ENCODE peak calls at places on chromosomes 2 and 18, in ten cellular contexts. One of them, this sample, is unnamed.

GRCh38 chr18:50469380-50469781 is 90.5 kb upstream of the MAPK4 start:
- DNase-seq in colonic mucosa: no peak
- DNase-seq in upper lobe of right lung: no peak
- DNase-seq in ovary: no peak
- DNase-seq in left lung: no peak
- DNase-seq in neural crest cell: no peak
- DNase-seq in heart left ventricle: peak; percentile 52
- DNase-seq in uterus: no peak
- DNase-seq in GM20000: no peak
- DNase-seq in HepG2: no peak
- DNase-seq in this sample: no peak

GRCh38 chr2:2328847-2329246 is 2.2 kb downstream of the MYT1L start:
- DNase-seq in upper lobe of right lung: no peak
- DNase-seq in uterus: no peak
- DNase-seq in GM20000: peak; percentile 5
- DNase-seq in heart left ventricle: no peak
- DNase-seq in left lung: no peak
- DNase-seq in ovary: no peak
- DNase-seq in HepG2: peak; percentile 7
- DNase-seq in neural crest cell: peak; percentile 56
- DNase-seq in colonic mucosa: no peak
- DNase-seq in this sample: peak; percentile 48

GRCh38 chr2:54504866-54505265 is 48.7 kb downstream of the SPTBN1 start:
- DNase-seq in HepG2: no peak
- DNase-seq in colonic mucosa: no peak
- DNase-seq in heart left ventricle: no peak
- DNase-seq in GM20000: no peak
- DNase-seq in upper lobe of right lung: no peak
- DNase-seq in left lung: no peak
- DNase-seq in uterus: no peak
- DNase-seq in ovary: no peak
- DNase-seq in neural crest cell: no peak
- DNase-seq in this sample: no peak

GRCh38 chr2:237904806-237905599 is 45.6 kb downstream of the RAMP1 start:
- DNase-seq in ovary: peak; percentile 60
- DNase-seq in HepG2: no peak
- DNase-seq in heart left ventricle: peak; percentile 78
- DNase-seq in left lung: peak; percentile 75
- DNase-seq in uterus: peak; percentile 71
- DNase-seq in colonic mucosa: no peak
- DNase-seq in GM20000: no peak
- DNase-seq in neural crest cell: no peak
- DNase-seq in upper lobe of right lung: peak; percentile 82
- DNase-seq in this sample: no peak

GRCh38 chr2:232111551-232111950 is 150.0 kb downstream of the DIS3L2 start:
- DNase-seq in ovary: no peak
- DNase-seq in heart left ventricle: no peak
- DNase-seq in uterus: no peak
- DNase-seq in colonic mucosa: no peak
- DNase-seq in upper lobe of right lung: no peak
- DNase-seq in neural crest cell: no peak
- DNase-seq in left lung: no peak
- DNase-seq in GM20000: no peak
- DNase-seq in HepG2: no peak
- DNase-seq in this sample: no peak

GRCh38 chr2:183665976-183666375 is 541.7 kb downstream of the NUP35 start:
- DNase-seq in upper lobe of right lung: no peak
- DNase-seq in neural crest cell: no peak
- DNase-seq in left lung: no peak
- DNase-seq in GM20000: no peak
- DNase-seq in HepG2: no peak
- DNase-seq in uterus: no peak
- DNase-seq in colonic mucosa: no peak
- DNase-seq in heart left ventricle: no peak
- DNase-seq in ovary: no peak
- DNase-seq in this sample: no peak

GRCh38 chr2:109501461-109501860 is 112.3 kb downstream of the SEPTIN10 start:
- DNase-seq in ovary: no peak
- DNase-seq in uterus: no peak
- DNase-seq in GM20000: no peak
- DNase-seq in colonic mucosa: no peak
- DNase-seq in heart left ventricle: no peak
- DNase-seq in upper lobe of right lung: no peak
- DNase-seq in HepG2: no peak
- DNase-seq in left lung: no peak
- DNase-seq in neural crest cell: no peak
- DNase-seq in this sample: no peak

GRCh38 chr2:124668161-124668560 is 643.1 kb downstream of the CNTNAP5 start:
- DNase-seq in upper lobe of right lung: no peak
- DNase-seq in left lung: no peak
- DNase-seq in heart left ventricle: no peak
- DNase-seq in ovary: no peak
- DNase-seq in neural crest cell: no peak
- DNase-seq in GM20000: no peak
- DNase-seq in colonic mucosa: no peak
- DNase-seq in HepG2: no peak
- DNase-seq in uterus: no peak
- DNase-seq in this sample: no peak

GRCh38 chr2:98913916-98914712 is 21.9 kb downstream of the CRACDL start:
- DNase-seq in heart left ventricle: no peak
- DNase-seq in upper lobe of right lung: peak; percentile 92
- DNase-seq in GM20000: no peak
- DNase-seq in HepG2: no peak
- DNase-seq in neural crest cell: no peak
- DNase-seq in colonic mucosa: no peak
- DNase-seq in uterus: no peak
- DNase-seq in left lung: peak; percentile 86
- DNase-seq in ovary: no peak
- DNase-seq in this sample: no peak

GRCh38 chr2:226413498-226414130 is 386.0 kb downstream of the IRS1 start:
- DNase-seq in heart left ventricle: no peak
- DNase-seq in uterus: no peak
- DNase-seq in upper lobe of right lung: no peak
- DNase-seq in HepG2: no peak
- DNase-seq in left lung: no peak
- DNase-seq in neural crest cell: no peak
- DNase-seq in GM20000: no peak
- DNase-seq in ovary: no peak
- DNase-seq in colonic mucosa: no peak
- DNase-seq in this sample: no peak

GRCh38 chr2:229218329-229218921 is 52.7 kb downstream of the PID1 start:
- DNase-seq in upper lobe of right lung: no peak
- DNase-seq in GM20000: no peak
- DNase-seq in uterus: no peak
- DNase-seq in colonic mucosa: no peak
- DNase-seq in left lung: no peak
- DNase-seq in HepG2: no peak
- DNase-seq in neural crest cell: no peak
- DNase-seq in ovary: no peak
- DNase-seq in heart left ventricle: no peak
- DNase-seq in this sample: no peak

DNA sequence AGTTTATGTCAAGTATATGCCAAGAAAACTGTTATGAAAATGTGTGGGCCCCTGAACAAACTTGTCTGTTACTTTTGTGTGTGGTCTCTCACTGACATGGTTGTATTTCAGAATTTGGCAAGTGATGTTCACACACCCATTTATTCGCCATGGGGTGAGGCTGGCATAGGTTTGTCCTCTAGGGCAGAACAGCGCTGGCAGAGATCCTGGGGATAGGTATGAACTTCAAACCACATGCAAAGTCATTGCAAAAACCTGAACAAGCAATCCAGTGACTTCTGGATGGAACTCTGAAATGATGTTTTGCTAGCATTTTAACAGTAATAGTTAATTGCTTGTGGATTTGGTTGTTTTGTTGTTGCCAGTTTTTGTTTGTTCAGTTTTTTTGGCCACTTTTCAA is 78.4 kb downstream of the MDH1 start:
- DNase-seq in heart left ventricle: no peak
- DNase-seq in upper lobe of right lung: no peak
- DNase-seq in uterus: no peak
- DNase-seq in ovary: no peak
- DNase-seq in left lung: no peak
- DNase-seq in neural crest cell: no peak
- DNase-seq in HepG2: no peak
- DNase-seq in GM20000: no peak
- DNase-seq in colonic mucosa: no peak
- DNase-seq in this sample: no peak
- TF ChIP-seq CTCF in heart left ventricle: no peak
- TF ChIP-seq CTCF in upper lobe of right lung: no peak
- TF ChIP-seq CTCF in uterus: no peak
- TF ChIP-seq CTCF in ovary: no peak
- TF ChIP-seq CTCF in left lung: no peak
- TF ChIP-seq CTCF in neural crest cell: no peak
- TF ChIP-seq CTCF in HepG2: no peak
- TF ChIP-seq CTCF in GM20000: no peak
- TF ChIP-seq CTCF in colonic mucosa: no peak
- TF ChIP-seq CTCF in this sample: no peak

GRCh38 chr2:60595953-60596352 is 42.5 kb upstream of the BCL11A start:
- DNase-seq in GM20000: no peak
- DNase-seq in heart left ventricle: no peak
- DNase-seq in HepG2: no peak
- DNase-seq in ovary: no peak
- DNase-seq in colonic mucosa: no peak
- DNase-seq in uterus: no peak
- DNase-seq in upper lobe of right lung: no peak
- DNase-seq in left lung: no peak
- DNase-seq in neural crest cell: no peak
- DNase-seq in this sample: no peak

GRCh38 chr2:60602828-60603532 is 49.5 kb upstream of the BCL11A start:
- DNase-seq in HepG2: no peak
- DNase-seq in colonic mucosa: no peak
- DNase-seq in uterus: no peak
- DNase-seq in GM20000: no peak
- DNase-seq in neural crest cell: no peak
- DNase-seq in left lung: no peak
- DNase-seq in heart left ventricle: no peak
- DNase-seq in upper lobe of right lung: no peak
- DNase-seq in ovary: no peak
- DNase-seq in this sample: no peak

GRCh38 chr2:60602388-60602787 is 48.9 kb upstream of the BCL11A start:
- DNase-seq in ovary: no peak
- DNase-seq in upper lobe of right lung: no peak
- DNase-seq in uterus: no peak
- DNase-seq in neural crest cell: no peak
- DNase-seq in GM20000: no peak
- DNase-seq in left lung: no peak
- DNase-seq in heart left ventricle: no peak
- DNase-seq in colonic mucosa: no peak
- DNase-seq in HepG2: no peak
- DNase-seq in this sample: no peak

DNA sequence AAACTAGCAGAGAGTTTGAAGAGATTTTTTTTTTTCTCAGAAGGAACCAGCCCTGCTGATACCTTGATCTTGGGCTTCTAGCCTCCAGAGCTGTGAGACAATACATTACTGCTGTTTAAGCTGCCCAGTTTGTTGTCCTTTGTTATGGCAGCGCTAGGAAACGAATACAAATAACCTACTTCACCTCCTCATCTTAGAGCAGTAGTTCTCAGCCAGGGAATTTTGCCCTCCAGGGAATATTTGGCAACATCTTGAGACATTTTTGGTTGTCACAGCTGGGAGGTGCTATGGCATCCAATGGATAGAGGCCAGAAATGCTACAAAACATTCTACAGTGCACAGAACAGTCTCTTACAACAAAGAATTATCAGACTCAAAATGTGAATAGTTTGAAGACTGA is 43.9 kb upstream of the BCL11A start:
- DNase-seq in GM20000: no peak
- DNase-seq in heart left ventricle: no peak
- DNase-seq in upper lobe of right lung: no peak
- DNase-seq in HepG2: no peak
- DNase-seq in uterus: no peak
- DNase-seq in colonic mucosa: no peak
- DNase-seq in neural crest cell: no peak
- DNase-seq in left lung: no peak
- DNase-seq in ovary: no peak
- DNase-seq in this sample: no peak
- TF ChIP-seq CTCF in GM20000: no peak
- TF ChIP-seq CTCF in heart left ventricle: no peak
- TF ChIP-seq CTCF in upper lobe of right lung: no peak
- TF ChIP-seq CTCF in HepG2: no peak
- TF ChIP-seq CTCF in uterus: no peak
- TF ChIP-seq CTCF in colonic mucosa: no peak
- TF ChIP-seq CTCF in neural crest cell: no peak
- TF ChIP-seq CTCF in left lung: no peak
- TF ChIP-seq CTCF in ovary: no peak
- TF ChIP-seq CTCF in this sample: no peak

DNA sequence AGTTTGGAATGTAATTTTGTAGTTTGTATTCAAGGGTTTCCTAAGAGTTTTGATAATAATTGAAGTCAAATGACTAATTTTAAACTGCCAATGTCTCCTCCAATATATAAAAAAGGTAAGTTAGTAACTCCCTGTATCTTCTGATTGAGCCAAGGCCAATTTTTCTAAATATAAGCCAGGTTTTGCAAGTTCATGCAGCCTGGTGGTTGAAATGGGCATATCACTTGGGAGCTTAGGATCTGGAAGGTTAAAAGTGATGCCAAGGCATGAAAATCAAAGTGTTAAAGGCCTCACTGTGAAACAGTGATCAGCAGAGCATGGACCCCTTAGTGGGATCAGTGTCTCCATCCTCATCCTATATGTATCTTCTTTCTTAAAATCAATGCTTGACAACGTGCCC is 60.5 kb downstream of the MERTK start:
- DNase-seq in ovary: no peak
- DNase-seq in HepG2: no peak
- DNase-seq in GM20000: no peak
- DNase-seq in uterus: no peak
- DNase-seq in neural crest cell: no peak
- DNase-seq in left lung: no peak
- DNase-seq in heart left ventricle: no peak
- DNase-seq in colonic mucosa: no peak
- DNase-seq in upper lobe of right lung: no peak
- DNase-seq in this sample: no peak
- TF ChIP-seq CTCF in ovary: no peak
- TF ChIP-seq CTCF in HepG2: no peak
- TF ChIP-seq CTCF in GM20000: no peak
- TF ChIP-seq CTCF in uterus: no peak
- TF ChIP-seq CTCF in neural crest cell: peak; percentile 42
- TF ChIP-seq CTCF in left lung: no peak
- TF ChIP-seq CTCF in heart left ventricle: no peak
- TF ChIP-seq CTCF in colonic mucosa: no peak
- TF ChIP-seq CTCF in upper lobe of right lung: peak; percentile 13
- TF ChIP-seq CTCF in this sample: peak; percentile 49

DNA sequence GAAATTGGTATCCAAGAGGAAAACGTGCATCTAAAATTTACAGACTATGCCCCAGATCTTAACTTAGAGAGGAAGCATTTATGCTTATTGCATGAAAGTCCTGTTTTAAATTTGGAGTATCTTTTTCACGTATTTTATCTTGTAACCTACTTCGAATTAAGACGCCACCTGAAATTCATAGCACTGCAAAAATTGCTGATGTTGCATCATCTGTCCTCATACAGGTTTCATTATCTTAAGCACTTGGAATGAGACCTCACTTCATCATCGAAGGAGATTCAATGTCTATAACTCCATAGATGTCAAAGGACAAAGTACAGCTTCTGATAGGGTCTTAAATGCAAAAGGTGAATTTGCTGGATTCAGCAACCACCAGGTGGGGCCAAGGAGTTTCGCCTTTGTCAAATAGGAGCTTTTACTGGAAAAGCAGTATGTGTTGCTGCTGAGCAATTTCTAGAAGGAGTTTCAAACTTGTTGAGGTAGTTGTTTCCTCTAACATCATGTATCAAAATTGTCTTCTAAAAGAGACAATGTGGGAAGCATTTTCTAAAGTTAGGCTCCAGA is 106.4 kb upstream of the CCDC85A start:
- DNase-seq in upper lobe of right lung: no peak
- DNase-seq in HepG2: peak; percentile 49
- DNase-seq in neural crest cell: peak; percentile 8
- DNase-seq in uterus: no peak
- DNase-seq in colonic mucosa: peak; percentile 19
- DNase-seq in GM20000: no peak
- DNase-seq in left lung: no peak
- DNase-seq in heart left ventricle: no peak
- DNase-seq in ovary: no peak
- DNase-seq in this sample: peak; percentile 48
- TF ChIP-seq CTCF in upper lobe of right lung: peak; percentile 20
- TF ChIP-seq CTCF in HepG2: peak; percentile 67
- TF ChIP-seq CTCF in neural crest cell: peak; percentile 68
- TF ChIP-seq CTCF in uterus: no peak
- TF ChIP-seq CTCF in colonic mucosa: no peak
- TF ChIP-seq CTCF in GM20000: peak; percentile 14
- TF ChIP-seq CTCF in left lung: no peak
- TF ChIP-seq CTCF in heart left ventricle: peak; percentile 36
- TF ChIP-seq CTCF in ovary: no peak
- TF ChIP-seq CTCF in this sample: peak; percentile 32

This sample was measured in mesothelial cell of epicardium.